ENCODE peak calls at places on chromosomes 7 and 10, in nine cellular contexts. H, W, U, R, F, P, Z, N and K are unnamed samples.

GRCh38 chr7:23065974-23066373 is 39.6 kb upstream of the KLHL7 start:
- DNase-seq in Z (peak), H (peak), F (no peak), N (no peak), P (no peak), U (peak), W (no peak), R (no peak), K (peak)

GRCh38 chr7:71005109-71005508 is 126.8 kb upstream of the GALNT17 start:
- DNase-seq in R (no peak), F (no peak), W (no peak), H (no peak), Z (no peak), P (no peak), N (no peak), U (no peak), K (no peak)

GRCh38 chr10:103632247-103632642 is 138.7 kb downstream of the NEURL1 start:
- DNase-seq in H (no peak), R (no peak), W (no peak), P (no peak), F (no peak), U (no peak), N (no peak), Z (no peak), K (no peak)

GRCh38 chr10:11551915-11552602 is 59.4 kb downstream of the USP6NL start:
- DNase-seq in Z (peak), F (no peak), H (peak), N (no peak), W (no peak), R (no peak), P (peak), U (peak), K (peak)

GRCh38 chr10:119177708-119178370 is 773 bp downstream of the PRDX3 start:
- DNase-seq in P (no peak), F (no peak), Z (no peak), W (peak), U (no peak), H (no peak), N (no peak), R (no peak), K (no peak)

GRCh38 chr7:13879994-13880686 is 109.3 kb downstream of the ETV1 start:
- DNase-seq in F (no peak), Z (peak), N (no peak), W (no peak), H (peak), R (no peak), P (no peak), U (peak), K (peak)

GRCh38 chr10:132506711-132507466 is 30.7 kb upstream of the INPP5A start:
- DNase-seq in U (no peak), P (no peak), R (no peak), F (peak), W (no peak), H (peak), N (no peak), Z (peak), K (no peak)

GRCh38 chr10:4848341-4849041 is 22.5 kb downstream of the AKR1E2 start:
- DNase-seq in Z (no peak), W (no peak), U (no peak), R (no peak), N (no peak), H (peak), P (no peak), F (no peak), K (no peak)

GRCh38 chr10:43351301-43351700 is 20.1 kb upstream of the FXYD4 start:
- DNase-seq in H (no peak), P (no peak), U (no peak), Z (no peak), R (no peak), N (no peak), W (no peak), F (no peak), K (no peak)

GRCh38 chr7:102412548-102412947 is 16.4 kb downstream of the PRKRIP1 start:
- DNase-seq in N (no peak), F (peak), H (peak), Z (no peak), W (peak), P (no peak), R (no peak), U (no peak), K (no peak)

GRCh38 chr7:151048911-151049463 is 656 bp downstream of the ASIC3 start:
- DNase-seq in P (no peak), R (no peak), W (no peak), U (no peak), F (no peak), N (no peak), H (no peak), Z (no peak), K (no peak)

GRCh38 chr7:105319578-105319977 is 69.1 kb downstream of the SRPK2 start:
- DNase-seq in R (no peak), U (no peak), P (no peak), F (no peak), Z (no peak), N (no peak), H (no peak), W (no peak), K (no peak)

GRCh38 chr7:52018680-52019054 is 702.1 kb upstream of the COBL start:
- DNase-seq in H (no peak), U (no peak), W (no peak), Z (no peak), R (no peak), F (no peak), P (no peak), N (no peak), K (no peak)

GRCh38 chr10:48306870-48307531 is 524 bp downstream of the MAPK8 start:
- DNase-seq in H (peak), Z (peak), P (peak), W (peak), U (no peak), N (peak), F (no peak), R (no peak), K (no peak)